ENCODE peak calls at places on chromosomes 7 and 10, in eight cellular contexts. M is activated CD4-positive, alpha-beta T cell treated with anti-CD3 and anti-CD28 coated beads, Interleukin-2, amount 50 U/mL, for 24 hours; B is HCEC 1CT; X is CD8-positive, alpha-beta T cell; N is AG08396; Z is lower lobe of right lung; F is left cardiac atrium; Y is body of pancreas. I is an unnamed sample.

GRCh38 chr7:75762350-75762917 is 9.6 kb downstream of the CCL26 start:
- DNase-seq in M (no peak), B (peak), X (no peak), N (peak), Z (no peak), F (no peak), Y (no peak), I (no peak)

GRCh38 chr10:7410306-7410799 is 481 bp downstream of the SFMBT2 start:
- DNase-seq in M (peak), B (peak), X (peak), N (no peak), Z (peak), F (no peak), Y (no peak), I (no peak)

GRCh38 chr7:87810726-87811125 is 65.4 kb downstream of the SLC25A40 start:
- DNase-seq in M (no peak), B (no peak), X (no peak), N (no peak), Z (no peak), F (no peak), Y (no peak), I (no peak)

GRCh38 chr7:78850093-78850740 is 603.2 kb downstream of the MAGI2 start:
- DNase-seq in M (no peak), B (no peak), X (no peak), N (no peak), Z (no peak), F (no peak), Y (no peak), I (no peak)

GRCh38 chr7:148882192-148882591 is 1.9 kb downstream of the EZH2 start:
- DNase-seq in M (no peak), B (no peak), X (no peak), N (no peak), Z (no peak), F (no peak), Y (no peak), I (no peak)

GRCh38 chr10:14449293-14449815 is 118.6 kb upstream of the FRMD4A start:
- DNase-seq in M (no peak), B (no peak), X (no peak), N (no peak), Z (no peak), F (no peak), Y (no peak), I (no peak)

GRCh38 chr10:92886334-92886961 is 38.1 kb downstream of the EXOC6 start:
- DNase-seq in M (no peak), B (no peak), X (no peak), N (peak), Z (no peak), F (no peak), Y (no peak), I (no peak)

GRCh38 chr10:89861584-89862287 is 160.3 kb downstream of the KIF20B start:
- DNase-seq in M (no peak), B (peak), X (no peak), N (no peak), Z (no peak), F (no peak), Y (no peak), I (no peak)

GRCh38 chr10:124106241-124106905 is 13.0 kb upstream of the CHST15 start:
- DNase-seq in M (no peak), B (no peak), X (no peak), N (peak), Z (peak), F (peak), Y (peak), I (peak)

GRCh38 chr7:118826237-118826636 is 601.7 kb downstream of the ANKRD7 start:
- DNase-seq in M (no peak), B (no peak), X (no peak), N (no peak), Z (no peak), F (no peak), Y (no peak), I (no peak)

GRCh38 chr7:148824864-148825263 is 59.2 kb downstream of the EZH2 start:
- DNase-seq in M (no peak), B (no peak), X (no peak), N (no peak), Z (no peak), F (no peak), Y (no peak), I (no peak)

GRCh38 chr7:139078399-139078798 is 31.1 kb downstream of the ZC3HAV1 start:
- DNase-seq in M (no peak), B (peak), X (no peak), N (no peak), Z (no peak), F (no peak), Y (no peak), I (no peak)

GRCh38 chr7:111138196-111138569 is 47.3 kb downstream of the LRRN3 start:
- DNase-seq in M (no peak), B (peak), X (peak), N (peak), Z (peak), F (peak), Y (no peak), I (peak)

GRCh38 chr7:41832936-41833335 is 130.0 kb upstream of the INHBA start:
- DNase-seq in M (no peak), B (peak), X (no peak), N (no peak), Z (no peak), F (no peak), Y (no peak), I (no peak)

I was measured in prostate gland.